ENCODE peak calls at places on chromosome X, in ten cellular contexts. One of them, this sample, is unnamed.

GRCh38 chrX:112662559-112663427 is 16.9 kb downstream of the LHFPL1 start:
- DNase-seq in NB4: no peak
- DNase-seq in spleen: no peak
- DNase-seq in body of pancreas: no peak
- DNase-seq in GM12891: no peak
- DNase-seq in tibial nerve: no peak
- DNase-seq in A549: no peak
- DNase-seq in sigmoid colon: no peak
- DNase-seq in IMR-90: no peak
- DNase-seq in suprapubic skin: no peak
- DNase-seq in this sample: no peak

GRCh38 chrX:12469296-12469695 is 321.9 kb upstream of the PRPS2 start:
- DNase-seq in NB4: no peak
- DNase-seq in spleen: no peak
- DNase-seq in body of pancreas: no peak
- DNase-seq in GM12891: no peak
- DNase-seq in tibial nerve: no peak
- DNase-seq in A549: no peak
- DNase-seq in sigmoid colon: no peak
- DNase-seq in IMR-90: no peak
- DNase-seq in suprapubic skin: no peak
- DNase-seq in this sample: no peak

GRCh38 chrX:24965400-24965799 is 50.4 kb downstream of the ARX start:
- DNase-seq in NB4: no peak
- DNase-seq in spleen: no peak
- DNase-seq in body of pancreas: no peak
- DNase-seq in GM12891: no peak
- DNase-seq in tibial nerve: no peak
- DNase-seq in A549: no peak
- DNase-seq in sigmoid colon: no peak
- DNase-seq in IMR-90: no peak
- DNase-seq in suprapubic skin: no peak
- DNase-seq in this sample: no peak

GRCh38 chrX:24198101-24198500 is 48.6 kb downstream of the ZFX start:
- DNase-seq in NB4: no peak
- DNase-seq in spleen: no peak
- DNase-seq in body of pancreas: no peak
- DNase-seq in GM12891: no peak
- DNase-seq in tibial nerve: no peak
- DNase-seq in A549: no peak
- DNase-seq in sigmoid colon: no peak
- DNase-seq in IMR-90: no peak
- DNase-seq in suprapubic skin: no peak
- DNase-seq in this sample: no peak

GRCh38 chrX:148947399-148948025 is 447.1 kb downstream of the AFF2 start:
- DNase-seq in NB4: peak; percentile 1
- DNase-seq in spleen: no peak
- DNase-seq in body of pancreas: no peak
- DNase-seq in GM12891: no peak
- DNase-seq in tibial nerve: no peak
- DNase-seq in A549: no peak
- DNase-seq in sigmoid colon: no peak
- DNase-seq in IMR-90: no peak
- DNase-seq in suprapubic skin: no peak
- DNase-seq in this sample: no peak

GRCh38 chrX:65451663-65452062 is 82.9 kb downstream of the LAS1L start:
- DNase-seq in NB4: peak; percentile 34
- DNase-seq in spleen: no peak
- DNase-seq in body of pancreas: peak; percentile 19
- DNase-seq in GM12891: peak; percentile 5
- DNase-seq in tibial nerve: no peak
- DNase-seq in A549: no peak
- DNase-seq in sigmoid colon: no peak
- DNase-seq in IMR-90: peak; percentile 33
- DNase-seq in suprapubic skin: no peak
- DNase-seq in this sample: peak; percentile 22

GRCh38 chrX:47191331-47191730 is 2.3 kb upstream of the UBA1 start:
- DNase-seq in NB4: peak; percentile 38
- DNase-seq in spleen: peak; percentile 82
- DNase-seq in body of pancreas: peak; percentile 55
- DNase-seq in GM12891: no peak
- DNase-seq in tibial nerve: no peak
- DNase-seq in A549: no peak
- DNase-seq in sigmoid colon: no peak
- DNase-seq in IMR-90: no peak
- DNase-seq in suprapubic skin: no peak
- DNase-seq in this sample: no peak

GRCh38 chrX:152915541-152916241 is 17.8 kb downstream of the ZNF185 start:
- DNase-seq in NB4: peak; percentile 55
- DNase-seq in spleen: no peak
- DNase-seq in body of pancreas: no peak
- DNase-seq in GM12891: peak; percentile 62
- DNase-seq in tibial nerve: no peak
- DNase-seq in A549: peak; percentile 51
- DNase-seq in sigmoid colon: no peak
- DNase-seq in IMR-90: peak; percentile 79
- DNase-seq in suprapubic skin: no peak
- DNase-seq in this sample: peak; percentile 22

GRCh38 chrX:11480626-11481025 is 185.1 kb downstream of the ARHGAP6 start:
- DNase-seq in NB4: no peak
- DNase-seq in spleen: no peak
- DNase-seq in body of pancreas: no peak
- DNase-seq in GM12891: no peak
- DNase-seq in tibial nerve: no peak
- DNase-seq in A549: no peak
- DNase-seq in sigmoid colon: no peak
- DNase-seq in IMR-90: peak; percentile 51
- DNase-seq in suprapubic skin: no peak
- DNase-seq in this sample: no peak

GRCh38 chrX:64205735-64206491 is 405 bp upstream of the AMER1 start:
- DNase-seq in NB4: peak; percentile 94
- DNase-seq in spleen: peak; percentile 95
- DNase-seq in body of pancreas: peak; percentile 95
- DNase-seq in GM12891: peak; percentile 79
- DNase-seq in tibial nerve: peak; percentile 96
- DNase-seq in A549: peak; percentile 83
- DNase-seq in sigmoid colon: peak; percentile 97
- DNase-seq in IMR-90: peak; percentile 87
- DNase-seq in suprapubic skin: peak; percentile 95
- DNase-seq in this sample: peak; percentile 95

GRCh38 chrX:129980540-129981206 is 1.8 kb upstream of the BCORL1 start:
- DNase-seq in NB4: peak; percentile 66
- DNase-seq in spleen: peak; percentile 85
- DNase-seq in body of pancreas: peak; percentile 73
- DNase-seq in GM12891: no peak
- DNase-seq in tibial nerve: peak; percentile 10
- DNase-seq in A549: no peak
- DNase-seq in sigmoid colon: peak; percentile 86
- DNase-seq in IMR-90: no peak
- DNase-seq in suprapubic skin: peak; percentile 77
- DNase-seq in this sample: peak; percentile 35

GRCh38 chrX:48541140-48541814 is 1.8 kb downstream of the TBC1D25 start:
- DNase-seq in NB4: no peak
- DNase-seq in spleen: no peak
- DNase-seq in body of pancreas: no peak
- DNase-seq in GM12891: no peak
- DNase-seq in tibial nerve: no peak
- DNase-seq in A549: no peak
- DNase-seq in sigmoid colon: peak; percentile 46
- DNase-seq in IMR-90: no peak
- DNase-seq in suprapubic skin: no peak
- DNase-seq in this sample: no peak

GRCh38 chrX:14801136-14801535 is 71.7 kb downstream of the FANCB start:
- DNase-seq in NB4: no peak
- DNase-seq in spleen: no peak
- DNase-seq in body of pancreas: no peak
- DNase-seq in GM12891: no peak
- DNase-seq in tibial nerve: no peak
- DNase-seq in A549: no peak
- DNase-seq in sigmoid colon: no peak
- DNase-seq in IMR-90: peak; percentile 19
- DNase-seq in suprapubic skin: no peak
- DNase-seq in this sample: no peak

GRCh38 chrX:115449742-115450141 is 111.2 kb upstream of the PLS3 start:
- DNase-seq in NB4: no peak
- DNase-seq in spleen: no peak
- DNase-seq in body of pancreas: peak; percentile 60
- DNase-seq in GM12891: no peak
- DNase-seq in tibial nerve: peak; percentile 55
- DNase-seq in A549: no peak
- DNase-seq in sigmoid colon: peak; percentile 67
- DNase-seq in IMR-90: no peak
- DNase-seq in suprapubic skin: no peak
- DNase-seq in this sample: peak; percentile 25

GRCh38 chrX:6225307-6226052 is 3.2 kb downstream of the NLGN4X start:
- DNase-seq in NB4: no peak
- DNase-seq in spleen: no peak
- DNase-seq in body of pancreas: no peak
- DNase-seq in GM12891: no peak
- DNase-seq in tibial nerve: no peak
- DNase-seq in A549: no peak
- DNase-seq in sigmoid colon: no peak
- DNase-seq in IMR-90: no peak
- DNase-seq in suprapubic skin: no peak
- DNase-seq in this sample: no peak

GRCh38 chrX:50799531-50799961 is 14.4 kb downstream of the SHROOM4 start:
- DNase-seq in NB4: peak; percentile 4
- DNase-seq in spleen: no peak
- DNase-seq in body of pancreas: no peak
- DNase-seq in GM12891: no peak
- DNase-seq in tibial nerve: no peak
- DNase-seq in A549: no peak
- DNase-seq in sigmoid colon: no peak
- DNase-seq in IMR-90: peak; percentile 56
- DNase-seq in suprapubic skin: no peak
- DNase-seq in this sample: no peak

GRCh38 chrX:46686003-46686645 is 72.8 kb downstream of the SLC9A7 start:
- DNase-seq in NB4: peak; percentile 53
- DNase-seq in spleen: no peak
- DNase-seq in body of pancreas: peak; percentile 32
- DNase-seq in GM12891: no peak
- DNase-seq in tibial nerve: peak; percentile 34
- DNase-seq in A549: no peak
- DNase-seq in sigmoid colon: no peak
- DNase-seq in IMR-90: peak; percentile 41
- DNase-seq in suprapubic skin: no peak
- DNase-seq in this sample: peak; percentile 30

GRCh38 chrX:71515039-71515398 is 17.9 kb upstream of the OGT start:
- DNase-seq in NB4: no peak
- DNase-seq in spleen: no peak
- DNase-seq in body of pancreas: no peak
- DNase-seq in GM12891: no peak
- DNase-seq in tibial nerve: peak; percentile 9
- DNase-seq in A549: no peak
- DNase-seq in sigmoid colon: no peak
- DNase-seq in IMR-90: no peak
- DNase-seq in suprapubic skin: no peak
- DNase-seq in this sample: no peak

GRCh38 chrX:150692296-150692695 is 900 bp upstream of the MTMR1 start:
- DNase-seq in NB4: no peak
- DNase-seq in spleen: no peak
- DNase-seq in body of pancreas: no peak
- DNase-seq in GM12891: no peak
- DNase-seq in tibial nerve: no peak
- DNase-seq in A549: no peak
- DNase-seq in sigmoid colon: no peak
- DNase-seq in IMR-90: no peak
- DNase-seq in suprapubic skin: no peak
- DNase-seq in this sample: no peak

GRCh38 chrX:154365997-154366665 is 8.3 kb downstream of the FLNA start:
- DNase-seq in NB4: no peak
- DNase-seq in spleen: no peak
- DNase-seq in body of pancreas: no peak
- DNase-seq in GM12891: no peak
- DNase-seq in tibial nerve: no peak
- DNase-seq in A549: no peak
- DNase-seq in sigmoid colon: no peak
- DNase-seq in IMR-90: no peak
- DNase-seq in suprapubic skin: no peak
- DNase-seq in this sample: no peak
- TF ChIP-seq POLR2A in NB4: no peak
- TF ChIP-seq POLR2A in spleen: no peak
- TF ChIP-seq POLR2A in body of pancreas: no peak
- TF ChIP-seq POLR2A in GM12891: no peak
- TF ChIP-seq POLR2A in tibial nerve: no peak
- TF ChIP-seq POLR2A in A549: no peak
- TF ChIP-seq POLR2A in sigmoid colon: no peak
- TF ChIP-seq POLR2A in IMR-90: no peak
- TF ChIP-seq POLR2A in suprapubic skin: no peak
- TF ChIP-seq POLR2A in this sample: no peak

GRCh38 chrX:80808160-80808735 is 1.4 kb downstream of the BRWD3 start:
- DNase-seq in NB4: peak; percentile 85
- DNase-seq in spleen: peak; percentile 87
- DNase-seq in body of pancreas: peak; percentile 79
- DNase-seq in GM12891: peak; percentile 26
- DNase-seq in tibial nerve: peak; percentile 88
- DNase-seq in A549: peak; percentile 15
- DNase-seq in sigmoid colon: peak; percentile 86
- DNase-seq in IMR-90: peak; percentile 67
- DNase-seq in suprapubic skin: peak; percentile 82
- DNase-seq in this sample: peak; percentile 90
- TF ChIP-seq POLR2A in NB4: no peak
- TF ChIP-seq POLR2A in spleen: no peak
- TF ChIP-seq POLR2A in body of pancreas: no peak
- TF ChIP-seq POLR2A in GM12891: no peak
- TF ChIP-seq POLR2A in tibial nerve: no peak
- TF ChIP-seq POLR2A in A549: peak; percentile 10
- TF ChIP-seq POLR2A in sigmoid colon: no peak
- TF ChIP-seq POLR2A in IMR-90: no peak
- TF ChIP-seq POLR2A in suprapubic skin: no peak
- TF ChIP-seq POLR2A in this sample: no peak

DNA sequence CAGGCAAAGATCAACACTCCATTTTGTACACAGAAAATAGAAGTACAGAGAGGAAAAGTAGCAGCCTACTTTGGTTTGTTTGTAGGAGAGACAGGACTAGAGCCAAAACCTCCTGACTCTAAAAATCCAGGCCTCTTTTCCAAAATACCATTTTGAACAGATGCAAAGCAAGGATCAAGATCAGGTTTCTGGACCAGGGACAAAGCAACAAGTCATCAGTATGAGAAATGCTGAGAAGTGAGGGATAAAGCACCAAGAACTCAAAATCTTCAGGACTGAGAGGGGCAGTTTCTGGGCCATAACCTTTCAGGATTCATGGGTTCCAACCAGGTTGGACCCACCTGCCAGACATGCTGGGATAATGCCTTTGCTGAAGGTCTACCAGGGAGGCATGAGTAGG is 36.6 kb upstream of the MBTPS2 start:
- DNase-seq in NB4: no peak
- DNase-seq in spleen: no peak
- DNase-seq in body of pancreas: no peak
- DNase-seq in GM12891: no peak
- DNase-seq in tibial nerve: no peak
- DNase-seq in A549: no peak
- DNase-seq in sigmoid colon: no peak
- DNase-seq in IMR-90: no peak
- DNase-seq in suprapubic skin: no peak
- DNase-seq in this sample: no peak
- TF ChIP-seq POLR2A in NB4: no peak
- TF ChIP-seq POLR2A in spleen: no peak
- TF ChIP-seq POLR2A in body of pancreas: no peak
- TF ChIP-seq POLR2A in GM12891: no peak
- TF ChIP-seq POLR2A in tibial nerve: no peak
- TF ChIP-seq POLR2A in A549: no peak
- TF ChIP-seq POLR2A in sigmoid colon: no peak
- TF ChIP-seq POLR2A in IMR-90: no peak
- TF ChIP-seq POLR2A in suprapubic skin: no peak
- TF ChIP-seq POLR2A in this sample: no peak

GRCh38 chrX:135170877-135171519 is at the start of gene CT55:
- DNase-seq in NB4: peak; percentile 4
- DNase-seq in spleen: no peak
- DNase-seq in body of pancreas: no peak
- DNase-seq in GM12891: no peak
- DNase-seq in tibial nerve: no peak
- DNase-seq in A549: no peak
- DNase-seq in sigmoid colon: no peak
- DNase-seq in IMR-90: no peak
- DNase-seq in suprapubic skin: no peak
- DNase-seq in this sample: peak; percentile 31
- TF ChIP-seq POLR2A in NB4: no peak
- TF ChIP-seq POLR2A in spleen: no peak
- TF ChIP-seq POLR2A in body of pancreas: no peak
- TF ChIP-seq POLR2A in GM12891: no peak
- TF ChIP-seq POLR2A in tibial nerve: no peak
- TF ChIP-seq POLR2A in A549: no peak
- TF ChIP-seq POLR2A in sigmoid colon: no peak
- TF ChIP-seq POLR2A in IMR-90: no peak
- TF ChIP-seq POLR2A in suprapubic skin: no peak
- TF ChIP-seq POLR2A in this sample: no peak

This sample was measured in testis.